ENCODE peak calls at places on chromosomes 4 and X, in eight cellular contexts. F, G, N, L, O, T, A and Y are unnamed samples.
A peak's percentile ranks its signal among the peaks of the same experiment; 100 is the strongest.

GRCh38 chr4:79340568-79340967 is 14.7 kb upstream of the NAA11 start:
- DNase-seq in L (no peak), A (no peak), T (no peak), G (no peak), F (no peak), N (no peak), O (no peak), Y (no peak)

GRCh38 chr4:183618681-183619080 is 40.3 kb downstream of the RWDD4 start:
- DNase-seq in L (no peak), F (no peak), A (no peak), G (no peak), T (no peak), O (no peak), N (no peak), Y (no peak)

GRCh38 chrX:116781926-116782325 is 319.1 kb upstream of the CT83 start:
- DNase-seq in T (no peak), A (no peak), L (no peak), F (no peak), N (no peak), O (no peak), G (no peak), Y (no peak)

GRCh38 chr4:129822708-129823504 is 727.0 kb downstream of the C4orf33 start:
- DNase-seq in T (peak; percentile 69), L (peak; percentile 94), N (no peak), O (no peak), G (no peak), A (no peak), F (no peak), Y (no peak)

GRCh38 chrX:14673764-14674163 is 144.4 kb downstream of the GLRA2 start:
- DNase-seq in L (peak; percentile 91), G (no peak), A (peak; percentile 82), O (peak; percentile 84), F (no peak), T (peak; percentile 82), N (peak; percentile 34), Y (peak; percentile 77)

GRCh38 chr4:8324640-8325239 is 55.2 kb downstream of the HTRA3 start:
- DNase-seq in L (peak; percentile 79), G (no peak), A (no peak), T (no peak), N (no peak), O (peak; percentile 29), F (no peak), Y (no peak)

GRCh38 chr4:70979445-70980008 is 13.9 kb upstream of the DCK start:
- DNase-seq in O (no peak), N (peak; percentile 43), T (no peak), A (no peak), G (no peak), L (no peak), F (no peak), Y (no peak)

GRCh38 chrX:2680486-2681348 is 10.4 kb upstream of the CD99 start:
- DNase-seq in L (no peak), F (no peak), G (no peak), N (no peak), A (no peak), T (no peak), O (no peak), Y (no peak)

GRCh38 chr4:48602222-48602621 is 112.2 kb downstream of the ZAR1 start:
- DNase-seq in G (no peak), A (peak; percentile 48), L (peak; percentile 72), F (no peak), N (no peak), O (peak; percentile 85), T (no peak), Y (peak; percentile 86)

GRCh38 chrX:56503941-56504673 is 59.3 kb upstream of the UBQLN2 start:
- DNase-seq in A (peak; percentile 0), F (no peak), O (peak; percentile 15), G (no peak), L (peak; percentile 88), N (no peak), T (no peak), Y (no peak)

GRCh38 chrX:55710701-55711100 is 6.8 kb upstream of the RRAGB start:
- DNase-seq in N (no peak), T (no peak), L (peak; percentile 70), O (peak; percentile 78), A (peak; percentile 57), F (no peak), G (no peak), Y (peak; percentile 61)

GRCh38 chrX:76279007-76279406 is 106.1 kb downstream of the PBDC1 start:
- DNase-seq in T (peak; percentile 55), O (peak; percentile 38), L (peak; percentile 33), G (no peak), A (peak; percentile 65), F (peak; percentile 11), N (peak; percentile 32), Y (peak; percentile 29)

GRCh38 chr4:4914965-4915845 is 55.7 kb downstream of the MSX1 start:
- DNase-seq in O (no peak), F (no peak), T (no peak), A (no peak), L (no peak), N (no peak), G (no peak), Y (no peak)

GRCh38 chrX:13520931-13521330 is 48.5 kb upstream of the EGFL6 start:
- DNase-seq in T (no peak), F (no peak), G (no peak), A (peak; percentile 66), O (no peak), N (no peak), L (no peak), Y (no peak)

GRCh38 chr4:89254847-89255246 is 52.8 kb downstream of the GPRIN3 start:
- DNase-seq in F (peak; percentile 31), O (peak; percentile 18), A (peak; percentile 37), T (no peak), G (no peak), L (peak; percentile 23), N (peak; percentile 35), Y (peak; percentile 15)

GRCh38 chrX:130097507-130098201 is 12.6 kb downstream of the ELF4 start:
- DNase-seq in T (peak; percentile 42), F (no peak), N (no peak), O (no peak), A (no peak), L (no peak), G (no peak), Y (no peak)